ENCODE peak calls at places on chromosomes 5 and 9, in four cellular contexts. V, U, I and R are unnamed samples.

GRCh38 chr5:32501623-32502022 is 57.1 kb upstream of the ZFR start:
- DNase-seq in V (no peak), U (no peak), I (no peak), R (no peak)

GRCh38 chr9:83401328-83401895 is 136.8 kb downstream of the FRMD3 start:
- DNase-seq in V (no peak), U (no peak), I (no peak), R (no peak)

GRCh38 chr5:173265433-173265832 is 30.4 kb upstream of the NKX2-5 start:
- DNase-seq in V (no peak), U (no peak), I (no peak), R (no peak)

GRCh38 chr9:110058304-110058953 is 149.5 kb downstream of the C9orf152 start:
- DNase-seq in V (peak; percentile 22), U (peak; percentile 33), I (peak; percentile 24), R (peak; percentile 53)

GRCh38 chr9:86614871-86615849 is 260.9 kb upstream of the TUT7 start:
- DNase-seq in V (no peak), U (no peak), I (no peak), R (peak; percentile 17)

GRCh38 chr5:39891376-39891775 is 466.6 kb upstream of the DAB2 start:
- DNase-seq in V (no peak), U (no peak), I (no peak), R (no peak)

GRCh38 chr5:19695248-19695647 is 292.8 kb downstream of the CDH18 start:
- DNase-seq in V (no peak), U (no peak), I (no peak), R (no peak)

GRCh38 chr9:35481347-35481975 is 8.4 kb upstream of the RUSC2 start:
- DNase-seq in V (no peak), U (no peak), I (no peak), R (peak; percentile 36)

GRCh38 chr5:64836786-64837185 is 68.1 kb downstream of the CWC27 start:
- DNase-seq in V (no peak), U (no peak), I (no peak), R (no peak)

GRCh38 chr9:121906074-121906520 is 187.0 kb downstream of the TTLL11 start:
- DNase-seq in V (no peak), U (no peak), I (no peak), R (no peak)
- TF ChIP-seq CTCF in V (no peak), U (no peak), I (no peak), R (no peak)

DNA sequence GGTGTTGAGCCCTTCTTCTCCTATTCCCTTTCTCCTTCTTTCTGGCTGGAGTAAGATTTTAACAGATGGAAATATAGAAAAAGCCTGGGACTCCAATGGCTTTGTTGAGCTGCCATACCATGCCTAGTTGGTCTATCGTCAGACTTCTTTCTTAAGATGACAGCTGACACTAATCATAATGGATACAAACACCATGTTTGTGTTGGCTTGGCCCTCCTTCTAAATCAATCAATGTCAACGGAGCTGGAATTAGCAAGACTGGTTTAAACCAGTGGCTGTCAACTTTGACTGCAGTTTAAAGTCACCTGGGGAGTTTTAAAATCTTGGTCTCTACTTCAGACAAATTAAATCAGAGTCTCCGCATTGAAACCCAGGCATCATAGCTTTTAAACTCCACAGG is 264.5 kb upstream of the PRR16 start:
- DNase-seq in V (no peak), U (no peak), I (no peak), R (no peak)
- TF ChIP-seq CTCF in V (no peak), U (no peak), I (no peak), R (no peak)

GRCh38 chr9:93183663-93184438 is at the start of gene WNK2:
- DNase-seq in V (no peak), U (peak; percentile 62), I (peak; percentile 57), R (peak; percentile 58)
- TF ChIP-seq CTCF in V (no peak), U (no peak), I (no peak), R (no peak)

GRCh38 chr9:137621131-137621757 is 2.4 kb downstream of the EHMT1 start:
- DNase-seq in V (no peak), U (no peak), I (no peak), R (no peak)
- TF ChIP-seq CTCF in V (peak; percentile 29), U (peak; percentile 32), I (peak; percentile 51), R (peak; percentile 12)

DNA sequence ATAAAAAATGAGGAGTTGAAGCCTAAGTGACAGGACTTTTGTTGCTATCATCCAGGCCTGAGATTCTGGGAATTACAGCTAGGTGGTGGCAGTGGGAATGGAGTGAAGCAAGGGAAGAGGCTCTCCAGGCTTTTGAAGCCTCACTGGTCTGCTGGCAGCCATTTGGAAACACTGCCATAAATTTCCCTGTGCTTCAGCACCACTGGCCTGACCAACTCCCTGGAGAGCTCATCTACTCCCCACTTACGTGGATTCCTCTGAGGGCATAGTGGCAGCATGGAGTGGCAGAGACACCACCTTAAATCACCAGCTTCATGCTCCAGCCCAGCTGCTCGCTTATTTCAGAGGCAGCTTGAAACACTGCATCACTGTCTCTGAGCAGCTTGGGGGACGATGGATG is 518.2 kb downstream of the TLR4 start:
- DNase-seq in V (no peak), U (peak; percentile 37), I (no peak), R (no peak)
- TF ChIP-seq CTCF in V (no peak), U (peak; percentile 44), I (peak; percentile 6), R (no peak)

DNA sequence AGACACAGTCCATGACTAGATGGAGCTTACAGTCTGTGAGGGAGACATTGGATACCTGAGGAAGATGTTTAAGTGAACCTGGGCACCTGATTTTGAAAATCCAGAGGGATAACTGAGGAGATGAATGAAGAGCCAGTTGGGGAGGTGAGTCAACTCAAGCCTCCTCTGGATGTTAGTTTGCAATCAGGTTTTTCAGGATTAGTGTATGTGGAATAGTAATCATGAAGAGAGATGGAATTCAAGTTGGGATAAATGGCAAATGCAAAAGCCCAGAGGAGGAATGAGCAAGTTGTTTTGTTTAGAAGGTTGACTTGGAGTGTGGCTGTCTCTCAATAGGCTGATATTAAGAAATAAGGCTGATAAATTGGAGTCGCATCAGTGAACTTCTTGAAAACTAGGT is 28.9 kb downstream of the PRDM6 start:
- DNase-seq in V (no peak), U (no peak), I (no peak), R (no peak)
- TF ChIP-seq CTCF in V (no peak), U (no peak), I (no peak), R (no peak)